ENCODE peak calls at places on chromosome 10, in nine cellular contexts. J is mucosa of gallbladder; K is stimulated activated naive CD8-positive, alpha-beta T cell treated with anti-CD3 and anti-CD28 coated beads, Interleukin-15, Interleukin-2, amounts not matched to agents 100 U/mL and 50 U/mL, for 24 hours; B is GM06990; N is CD4-positive, CD25-positive, alpha-beta regulatory T cell; W is activated T-cell treated with anti-CD3 and anti-CD28 coated beads, Interleukin-2, amount 50 U/mL, for 72 hours; E is EL; L is left ventricle myocardium inferior; F is effector memory CD4-positive, alpha-beta T cell. V is an unnamed sample.

GRCh38 chr10:124025638-124026336 is 67.6 kb downstream of the CHST15 start:
- DNase-seq in E (peak), J (no peak), N (no peak), W (no peak), L (no peak), F (no peak), K (no peak), B (no peak), V (no peak)

GRCh38 chr10:26858707-26859034 is 2.1 kb downstream of the ABI1 start:
- DNase-seq in K (no peak), L (no peak), F (no peak), W (no peak), N (no peak), J (no peak), B (no peak), E (no peak), V (no peak)

GRCh38 chr10:7408003-7408493 is 2.8 kb downstream of the SFMBT2 start:
- DNase-seq in B (peak), N (peak), W (peak), L (peak), J (peak), E (no peak), K (peak), F (no peak), V (no peak)

GRCh38 chr10:124989526-124989925 is 47.6 kb downstream of the ZRANB1 start:
- DNase-seq in K (no peak), F (no peak), N (no peak), L (no peak), W (no peak), B (no peak), J (no peak), E (peak), V (peak)

GRCh38 chr10:127863231-127863825 is 29.4 kb downstream of the CLRN3 start:
- DNase-seq in W (peak), L (no peak), F (no peak), N (no peak), K (no peak), E (no peak), B (no peak), J (no peak), V (no peak)

GRCh38 chr10:86261933-86262665 is 104.5 kb downstream of the GRID1 start:
- DNase-seq in L (no peak), W (peak), J (peak), N (no peak), B (peak), K (no peak), E (no peak), F (no peak), V (no peak)

GRCh38 chr10:24168258-24169170 is 40.4 kb upstream of the KIAA1217 start:
- DNase-seq in B (no peak), J (no peak), F (no peak), E (no peak), W (no peak), K (no peak), N (no peak), L (no peak), V (no peak)

GRCh38 chr10:22613011-22613410 is 101.4 kb downstream of the PIP4K2A start:
- DNase-seq in B (no peak), E (no peak), F (no peak), J (no peak), L (no peak), K (no peak), W (no peak), N (no peak), V (no peak)

GRCh38 chr10:42930516-42931205 is 146.2 kb upstream of the RET start:
- DNase-seq in L (no peak), J (no peak), F (no peak), K (no peak), E (no peak), W (no peak), N (no peak), B (no peak), V (no peak)

GRCh38 chr10:72061491-72061890 is 26.9 kb downstream of the SPOCK2 start:
- DNase-seq in N (no peak), J (no peak), F (no peak), K (no peak), B (no peak), E (no peak), L (no peak), W (no peak), V (no peak)

GRCh38 chr10:29517352-29517923 is 117.3 kb downstream of the SVIL start:
- DNase-seq in B (no peak), F (no peak), J (peak), L (no peak), K (peak), W (peak), N (no peak), E (peak), V (peak)

GRCh38 chr10:60382946-60383681 is 6.6 kb downstream of the ANK3 start:
- DNase-seq in W (no peak), K (no peak), L (no peak), E (peak), F (no peak), J (no peak), B (no peak), N (no peak), V (peak)

GRCh38 chr10:128058746-128059125 is 67.5 kb downstream of the MKI67 start:
- DNase-seq in L (no peak), K (no peak), E (no peak), J (no peak), B (no peak), F (no peak), N (no peak), W (no peak), V (no peak)

GRCh38 chr10:100007239-100008141 is 2.3 kb downstream of the DNMBP start:
- DNase-seq in F (no peak), K (no peak), N (no peak), W (no peak), E (peak), J (no peak), B (peak), L (no peak), V (no peak)

GRCh38 chr10:61063911-61064310 is 119.9 kb upstream of the RHOBTB1 start:
- DNase-seq in E (no peak), N (no peak), F (no peak), B (no peak), J (no peak), W (no peak), L (no peak), K (no peak), V (no peak)

GRCh38 chr10:35735412-35735811 is 93.3 kb upstream of the FZD8 start:
- DNase-seq in F (no peak), L (no peak), B (no peak), N (no peak), W (no peak), E (peak), J (no peak), K (no peak), V (peak)

GRCh38 chr10:71829171-71829570 is 21.9 kb downstream of the PSAP start:
- DNase-seq in B (no peak), L (no peak), N (no peak), K (no peak), F (no peak), J (no peak), E (no peak), W (no peak), V (no peak)

GRCh38 chr10:1104971-1105370 is 48.8 kb downstream of the WDR37 start:
- DNase-seq in F (no peak), N (no peak), B (no peak), E (no peak), W (no peak), K (no peak), J (no peak), L (no peak), V (no peak)

GRCh38 chr10:16612148-16612742 is 90.6 kb upstream of the C1QL3 start:
- DNase-seq in F (no peak), K (peak), B (no peak), W (peak), J (peak), E (peak), L (no peak), N (peak), V (peak)

GRCh38 chr10:97861351-97861750 is 11.7 kb downstream of the GOLGA7B start:
- DNase-seq in B (no peak), W (peak), N (no peak), L (no peak), F (no peak), E (peak), K (no peak), J (peak), V (peak)

GRCh38 chr10:114408112-114408967 is 4.0 kb upstream of the AFAP1L2 start:
- DNase-seq in N (no peak), B (no peak), E (no peak), L (no peak), K (no peak), J (no peak), F (no peak), W (no peak), V (no peak)

GRCh38 chr10:131701131-131701947 is 199.5 kb upstream of the PPP2R2D start:
- DNase-seq in J (no peak), E (no peak), L (no peak), W (no peak), N (no peak), K (no peak), F (no peak), B (no peak), V (no peak)

GRCh38 chr10:24897326-24897926 is 55.0 kb downstream of the PRTFDC1 start:
- DNase-seq in J (no peak), K (peak), F (no peak), L (no peak), E (peak), B (no peak), W (no peak), N (no peak), V (peak)

GRCh38 chr10:3525832-3526449 is 259.1 kb downstream of the KLF6 start:
- DNase-seq in J (peak), E (peak), N (no peak), K (no peak), F (no peak), W (no peak), B (no peak), L (peak), V (peak)

GRCh38 chr10:10788761-10789160 is 228.9 kb upstream of the CELF2 start:
- DNase-seq in J (no peak), K (no peak), F (no peak), W (no peak), E (no peak), N (no peak), B (no peak), L (no peak), V (no peak)

GRCh38 chr10:126397640-126398382 is 9.5 kb upstream of the ADAM12 start:
- DNase-seq in N (no peak), K (no peak), E (peak), F (no peak), B (no peak), W (no peak), J (no peak), L (no peak), V (peak)

GRCh38 chr10:23786594-23786993 is 347.7 kb downstream of the OTUD1 start:
- DNase-seq in E (no peak), K (no peak), W (no peak), J (no peak), F (no peak), L (no peak), B (no peak), N (no peak), V (no peak)

GRCh38 chr10:26696786-26697162 is 727 bp upstream of the PDSS1 start:
- DNase-seq in J (no peak), F (no peak), N (no peak), K (no peak), B (no peak), W (no peak), E (no peak), L (no peak), V (peak)

GRCh38 chr10:132722391-132722790 is 63.6 kb downstream of the NKX6-2 start:
- DNase-seq in N (no peak), F (no peak), K (no peak), B (no peak), W (no peak), J (no peak), E (no peak), L (no peak), V (no peak)

GRCh38 chr10:24428410-24428782 is 219.5 kb downstream of the KIAA1217 start:
- DNase-seq in B (no peak), E (peak), W (no peak), N (no peak), K (no peak), L (no peak), F (no peak), J (no peak), V (peak)

GRCh38 chr10:100561005-100561404 is 25.3 kb downstream of the HIF1AN start:
- DNase-seq in B (no peak), K (no peak), N (no peak), F (no peak), L (no peak), E (no peak), J (no peak), W (no peak), V (no peak)

GRCh38 chr10:6050801-6051445 is 11.2 kb downstream of the IL2RA start:
- DNase-seq in J (peak), B (peak), F (peak), L (peak), K (peak), W (peak), N (peak), E (peak), V (peak)

GRCh38 chr10:114545071-114545470 is 113.0 kb downstream of the ABLIM1 start:
- DNase-seq in W (no peak), N (no peak), B (no peak), E (no peak), F (no peak), K (no peak), J (no peak), L (no peak), V (no peak)

GRCh38 chr10:71712572-71713134 is 6.9 kb downstream of the C10orf105 start:
- DNase-seq in B (no peak), K (peak), W (no peak), F (no peak), J (no peak), L (no peak), N (peak), E (no peak), V (no peak)

GRCh38 chr10:62760401-62760800 is 44.1 kb upstream of the ADO start:
- DNase-seq in W (no peak), L (no peak), K (no peak), B (no peak), J (peak), N (no peak), E (no peak), F (no peak), V (no peak)

GRCh38 chr10:32349968-32350738 is 3.2 kb upstream of the EPC1 start:
- DNase-seq in E (no peak), B (no peak), F (no peak), K (no peak), W (no peak), N (no peak), L (no peak), J (no peak), V (no peak)